ENCODE peak calls at places on chromosomes 12 and 14, in six cellular contexts. D, F, G, N, Y and H are unnamed samples.

GRCh38 chr12:124278389-124279101 is 16.3 kb upstream of the RFLNA start:
- DNase-seq in D (no peak), F (peak; percentile 56), G (peak; percentile 6), N (peak; percentile 55), Y (peak; percentile 43), H (peak; percentile 45)

GRCh38 chr12:47377414-47378221 is 297.9 kb upstream of the AMIGO2 start:
- DNase-seq in D (peak; percentile 100), F (no peak), G (no peak), N (no peak), Y (no peak), H (peak; percentile 21)

GRCh38 chr12:40672650-40673319 is 19.5 kb upstream of the CNTN1 start:
- DNase-seq in D (no peak), F (no peak), G (no peak), N (no peak), Y (no peak), H (peak; percentile 13)

GRCh38 chr14:105223260-105223659 is 25.1 kb upstream of the BTBD6 start:
- DNase-seq in D (no peak), F (no peak), G (no peak), N (no peak), Y (no peak), H (no peak)

GRCh38 chr12:14993537-14994266 is 20.9 kb downstream of the PDE6H start:
- DNase-seq in D (peak; percentile 68), F (no peak), G (no peak), N (no peak), Y (no peak), H (no peak)

GRCh38 chr12:109767456-109767855 is 53.8 kb downstream of the FAM222A start:
- DNase-seq in D (no peak), F (no peak), G (no peak), N (no peak), Y (no peak), H (no peak)

GRCh38 chr12:110102255-110102654 is 21.9 kb upstream of the IFT81 start:
- DNase-seq in D (peak; percentile 64), F (peak; percentile 36), G (peak; percentile 29), N (peak; percentile 20), Y (peak; percentile 35), H (peak; percentile 23)

GRCh38 chr12:14714437-14714836 is 18.0 kb upstream of the GUCY2C start:
- DNase-seq in D (no peak), F (no peak), G (peak; percentile 60), N (no peak), Y (no peak), H (no peak)

GRCh38 chr14:100679707-100680438 is 46.8 kb upstream of the DLK1 start:
- DNase-seq in D (peak; percentile 73), F (no peak), G (no peak), N (no peak), Y (no peak), H (no peak)

GRCh38 chr12:102573237-102573636 is 92.9 kb upstream of the IGF1 start:
- DNase-seq in D (no peak), F (no peak), G (no peak), N (no peak), Y (no peak), H (no peak)

GRCh38 chr12:27343255-27344000 is 10.8 kb downstream of the BMAL2 start:
- DNase-seq in D (peak; percentile 97), F (no peak), G (no peak), N (no peak), Y (no peak), H (no peak)

GRCh38 chr14:76348898-76349297 is 27.0 kb upstream of the ESRRB start:
- DNase-seq in D (peak; percentile 29), F (no peak), G (no peak), N (no peak), Y (no peak), H (no peak)

GRCh38 chr14:20409226-20409625 is 4.1 kb downstream of the TEP1 start:
- DNase-seq in D (peak; percentile 73), F (no peak), G (no peak), N (no peak), Y (no peak), H (no peak)

GRCh38 chr12:106369624-106370346 is 12.2 kb downstream of the POLR3B start:
- DNase-seq in D (peak; percentile 88), F (no peak), G (no peak), N (no peak), Y (no peak), H (no peak)

GRCh38 chr14:19754172-19754571 is 10.8 kb downstream of the OR4Q3 start:
- DNase-seq in D (no peak), F (no peak), G (no peak), N (no peak), Y (no peak), H (no peak)

GRCh38 chr12:132593938-132594358 is 16.4 kb downstream of the LRCOL1 start:
- DNase-seq in D (peak; percentile 84), F (peak; percentile 89), G (peak; percentile 97), N (peak; percentile 78), Y (peak; percentile 57), H (peak; percentile 85)

GRCh38 chr12:109910969-109911348 is 10.9 kb downstream of the TCHP start:
- DNase-seq in D (peak; percentile 20), F (peak; percentile 25), G (no peak), N (peak; percentile 49), Y (no peak), H (no peak)

GRCh38 chr14:72024043-72024407 is 91.8 kb downstream of the RGS6 start:
- DNase-seq in D (peak; percentile 21), F (no peak), G (peak; percentile 3), N (peak; percentile 26), Y (peak; percentile 12), H (peak; percentile 8)

GRCh38 chr14:78752789-78753188 is 582.6 kb downstream of the NRXN3 start:
- DNase-seq in D (no peak), F (no peak), G (no peak), N (no peak), Y (peak; percentile 31), H (no peak)

GRCh38 chr12:11758838-11759509 is 109.5 kb downstream of the ETV6 start:
- DNase-seq in D (peak; percentile 47), F (no peak), G (no peak), N (no peak), Y (no peak), H (peak; percentile 7)

GRCh38 chr12:30754750-30755394 is at the start of gene CAPRIN2:
- DNase-seq in D (peak; percentile 93), F (peak; percentile 93), G (peak; percentile 95), N (peak; percentile 88), Y (peak; percentile 90), H (peak; percentile 91)

GRCh38 chr14:94689218-94689984 is 77.2 kb downstream of the SERPINA3 start:
- DNase-seq in D (peak; percentile 22), F (peak; percentile 90), G (peak; percentile 36), N (peak; percentile 7), Y (peak; percentile 78), H (peak; percentile 76)

GRCh38 chr12:132275110-132275531 is 54.3 kb downstream of the GALNT9 start:
- DNase-seq in D (peak; percentile 20), F (peak; percentile 48), G (no peak), N (no peak), Y (no peak), H (no peak)

GRCh38 chr12:93848453-93849120 is 171.4 kb downstream of the CRADD start:
- DNase-seq in D (no peak), F (no peak), G (no peak), N (no peak), Y (no peak), H (no peak)

GRCh38 chr12:125005652-125006051 is 12.2 kb downstream of the BRI3BP start:
- DNase-seq in D (no peak), F (no peak), G (no peak), N (no peak), Y (no peak), H (no peak)

GRCh38 chr14:52918486-52918885 is 32.4 kb downstream of the FERMT2 start:
- DNase-seq in D (peak; percentile 81), F (no peak), G (no peak), N (no peak), Y (no peak), H (no peak)

GRCh38 chr14:34029921-34030334 is 79.1 kb upstream of the EGLN3 start:
- DNase-seq in D (no peak), F (no peak), G (no peak), N (no peak), Y (no peak), H (no peak)

GRCh38 chr14:100827140-100827517 is 1.2 kb downstream of the MEG3 start:
- DNase-seq in D (peak; percentile 16), F (no peak), G (no peak), N (no peak), Y (peak; percentile 28), H (no peak)

GRCh38 chr12:96246926-96247566 is 52.9 kb downstream of the ELK3 start:
- DNase-seq in D (no peak), F (no peak), G (no peak), N (no peak), Y (no peak), H (no peak)

GRCh38 chr12:94889512-94890210 is 113.8 kb downstream of the NDUFA12 start:
- DNase-seq in D (no peak), F (no peak), G (no peak), N (no peak), Y (no peak), H (no peak)

GRCh38 chr14:102592969-102593840 is 756 bp downstream of the RCOR1 start:
- DNase-seq in D (peak; percentile 26), F (peak; percentile 38), G (peak; percentile 40), N (no peak), Y (peak; percentile 23), H (peak; percentile 23)

GRCh38 chr12:16389594-16389993 is 42.1 kb downstream of the MGST1 start:
- DNase-seq in D (peak; percentile 88), F (no peak), G (no peak), N (no peak), Y (no peak), H (no peak)

GRCh38 chr14:92702441-92702918 is 45.9 kb downstream of the LGMN start:
- DNase-seq in D (no peak), F (no peak), G (no peak), N (no peak), Y (no peak), H (peak; percentile 16)

GRCh38 chr12:20415013-20415412 is 46.7 kb downstream of the PDE3A start:
- DNase-seq in D (no peak), F (no peak), G (no peak), N (no peak), Y (no peak), H (no peak)

GRCh38 chr14:77124345-77125274 is 17.0 kb downstream of the ZDHHC22 start:
- DNase-seq in D (peak; percentile 16), F (peak; percentile 53), G (peak; percentile 75), N (no peak), Y (peak; percentile 76), H (peak; percentile 83)

GRCh38 chr12:49873361-49873934 is 30.3 kb downstream of the FAIM2 start:
- DNase-seq in D (peak; percentile 42), F (no peak), G (no peak), N (no peak), Y (no peak), H (peak; percentile 37)

GRCh38 chr14:30143617-30144016 is 216.0 kb upstream of the PRKD1 start:
- DNase-seq in D (peak; percentile 62), F (no peak), G (peak; percentile 9), N (no peak), Y (no peak), H (no peak)

GRCh38 chr14:100531591-100532121 is 55.6 kb downstream of the BEGAIN start:
- DNase-seq in D (no peak), F (no peak), G (no peak), N (no peak), Y (no peak), H (no peak)

GRCh38 chr14:99735189-99736135 is 51.4 kb downstream of the CYP46A1 start:
- DNase-seq in D (no peak), F (no peak), G (no peak), N (no peak), Y (no peak), H (no peak)

GRCh38 chr12:64625243-64626077 is 15.2 kb downstream of the RASSF3 start:
- DNase-seq in D (peak; percentile 94), F (no peak), G (no peak), N (peak; percentile 25), Y (peak; percentile 39), H (peak; percentile 47)